ENCODE peak calls at places on chromosomes 13 and 19, in five cellular contexts. Q is NCI-H524; S is T-cell; W is activated naive CD4-positive, alpha-beta T cell treated with Interleukin-2 at 50 U/mL for 16 hours; Z is NCI-H774. K is an unnamed sample.

GRCh38 chr13:42553098-42554046 is 20.6 kb upstream of the TNFSF11 start:
- DNase-seq in Q (no peak), S (no peak), W (no peak), Z (no peak), K (no peak)

GRCh38 chr19:35637165-35637564 is 4.4 kb upstream of the ETV2 start:
- DNase-seq in Q (no peak), S (no peak), W (no peak), Z (no peak), K (no peak)

GRCh38 chr19:16920816-16921529 is 32.2 kb downstream of the F2RL3 start:
- DNase-seq in Q (no peak), S (no peak), W (no peak), Z (no peak), K (no peak)

GRCh38 chr19:12766051-12766521 is 9.3 kb downstream of the HOOK2 start:
- DNase-seq in Q (no peak), S (peak), W (no peak), Z (no peak), K (peak)

GRCh38 chr13:39835253-39835652 is 179.8 kb downstream of the COG6 start:
- DNase-seq in Q (no peak), S (no peak), W (no peak), Z (no peak), K (no peak)

GRCh38 chr19:38877781-38878574 is at the start of gene RINL:
- DNase-seq in Q (peak), S (peak), W (peak), Z (peak), K (no peak)

GRCh38 chr19:3966051-3967017 is 4.6 kb downstream of the DAPK3 start:
- DNase-seq in Q (no peak), S (no peak), W (no peak), Z (no peak), K (no peak)

GRCh38 chr13:91058066-91058465 is 289.4 kb upstream of the MIR17HG start:
- DNase-seq in Q (no peak), S (no peak), W (no peak), Z (no peak), K (no peak)

K was measured in sciatic nerve.